ENCODE peak calls at places on chromosomes 16 and 17, in nine cellular contexts. One of them, this sample, is unnamed.

GRCh38 chr17:50593321-50593720 is 32.8 kb downstream of the CACNA1G start:
- DNase-seq in left kidney: peak; percentile 94
- DNase-seq in fibroblast of the aortic adventitia: no peak
- DNase-seq in stimulated activated CD4-positive, alpha-beta T cell treated with anti-CD3 and anti-CD28 coated beads, Interleukin-1b, Interleukin-23, amount 100 ng/mL, for 24 hours: no peak
- DNase-seq in renal cortical epithelial cell: peak; percentile 72
- DNase-seq in dorsolateral prefrontal cortex: no peak
- DNase-seq in activated naive CD4-positive, alpha-beta T cell treated with anti-CD3 and anti-CD28 coated beads for 36 hours: no peak
- DNase-seq in activated gamma-delta T cell treated with Interleukin-2 at 50 U/mL for 16 hours: no peak
- DNase-seq in hypothalamus: peak; percentile 48
- DNase-seq in this sample: no peak

GRCh38 chr17:40399185-40399584 is 18.5 kb downstream of the TOP2A start:
- DNase-seq in hypothalamus: no peak
- DNase-seq in activated naive CD4-positive, alpha-beta T cell treated with anti-CD3 and anti-CD28 coated beads for 36 hours: no peak
- DNase-seq in left kidney: peak; percentile 73
- DNase-seq in fibroblast of the aortic adventitia: peak; percentile 83
- DNase-seq in renal cortical epithelial cell: peak; percentile 73
- DNase-seq in activated gamma-delta T cell treated with Interleukin-2 at 50 U/mL for 16 hours: no peak
- DNase-seq in dorsolateral prefrontal cortex: no peak
- DNase-seq in stimulated activated CD4-positive, alpha-beta T cell treated with anti-CD3 and anti-CD28 coated beads, Interleukin-1b, Interleukin-23, amount 100 ng/mL, for 24 hours: no peak
- DNase-seq in this sample: peak; percentile 28

GRCh38 chr17:59830007-59830630 is 62.6 kb downstream of the TUBD1 start:
- DNase-seq in activated naive CD4-positive, alpha-beta T cell treated with anti-CD3 and anti-CD28 coated beads for 36 hours: peak; percentile 42
- DNase-seq in hypothalamus: no peak
- DNase-seq in renal cortical epithelial cell: peak; percentile 67
- DNase-seq in left kidney: no peak
- DNase-seq in activated gamma-delta T cell treated with Interleukin-2 at 50 U/mL for 16 hours: no peak
- DNase-seq in stimulated activated CD4-positive, alpha-beta T cell treated with anti-CD3 and anti-CD28 coated beads, Interleukin-1b, Interleukin-23, amount 100 ng/mL, for 24 hours: no peak
- DNase-seq in dorsolateral prefrontal cortex: no peak
- DNase-seq in fibroblast of the aortic adventitia: peak; percentile 85
- DNase-seq in this sample: no peak

GRCh38 chr17:49996495-49997255 is 1.7 kb upstream of the DLX3 start:
- DNase-seq in stimulated activated CD4-positive, alpha-beta T cell treated with anti-CD3 and anti-CD28 coated beads, Interleukin-1b, Interleukin-23, amount 100 ng/mL, for 24 hours: no peak
- DNase-seq in activated gamma-delta T cell treated with Interleukin-2 at 50 U/mL for 16 hours: peak; percentile 67
- DNase-seq in hypothalamus: no peak
- DNase-seq in fibroblast of the aortic adventitia: peak; percentile 24
- DNase-seq in renal cortical epithelial cell: no peak
- DNase-seq in dorsolateral prefrontal cortex: no peak
- DNase-seq in left kidney: peak; percentile 81
- DNase-seq in activated naive CD4-positive, alpha-beta T cell treated with anti-CD3 and anti-CD28 coated beads for 36 hours: peak; percentile 62
- DNase-seq in this sample: peak; percentile 62

GRCh38 chr17:45994987-45995386 is 4.1 kb upstream of the STH start:
- DNase-seq in dorsolateral prefrontal cortex: no peak
- DNase-seq in hypothalamus: no peak
- DNase-seq in left kidney: no peak
- DNase-seq in stimulated activated CD4-positive, alpha-beta T cell treated with anti-CD3 and anti-CD28 coated beads, Interleukin-1b, Interleukin-23, amount 100 ng/mL, for 24 hours: no peak
- DNase-seq in activated gamma-delta T cell treated with Interleukin-2 at 50 U/mL for 16 hours: no peak
- DNase-seq in renal cortical epithelial cell: no peak
- DNase-seq in fibroblast of the aortic adventitia: no peak
- DNase-seq in activated naive CD4-positive, alpha-beta T cell treated with anti-CD3 and anti-CD28 coated beads for 36 hours: no peak
- DNase-seq in this sample: no peak

GRCh38 chr16:11389631-11390565 is 44.6 kb downstream of the RMI2 start:
- DNase-seq in activated gamma-delta T cell treated with Interleukin-2 at 50 U/mL for 16 hours: no peak
- DNase-seq in dorsolateral prefrontal cortex: no peak
- DNase-seq in fibroblast of the aortic adventitia: no peak
- DNase-seq in stimulated activated CD4-positive, alpha-beta T cell treated with anti-CD3 and anti-CD28 coated beads, Interleukin-1b, Interleukin-23, amount 100 ng/mL, for 24 hours: no peak
- DNase-seq in left kidney: no peak
- DNase-seq in activated naive CD4-positive, alpha-beta T cell treated with anti-CD3 and anti-CD28 coated beads for 36 hours: no peak
- DNase-seq in hypothalamus: no peak
- DNase-seq in renal cortical epithelial cell: no peak
- DNase-seq in this sample: no peak

GRCh38 chr16:82652826-82653225 is 26.1 kb downstream of the CDH13 start:
- DNase-seq in fibroblast of the aortic adventitia: no peak
- DNase-seq in hypothalamus: no peak
- DNase-seq in renal cortical epithelial cell: no peak
- DNase-seq in left kidney: no peak
- DNase-seq in dorsolateral prefrontal cortex: no peak
- DNase-seq in stimulated activated CD4-positive, alpha-beta T cell treated with anti-CD3 and anti-CD28 coated beads, Interleukin-1b, Interleukin-23, amount 100 ng/mL, for 24 hours: no peak
- DNase-seq in activated gamma-delta T cell treated with Interleukin-2 at 50 U/mL for 16 hours: no peak
- DNase-seq in activated naive CD4-positive, alpha-beta T cell treated with anti-CD3 and anti-CD28 coated beads for 36 hours: no peak
- DNase-seq in this sample: no peak

GRCh38 chr17:16947470-16947869 is 24.4 kb downstream of the TNFRSF13B start:
- DNase-seq in activated naive CD4-positive, alpha-beta T cell treated with anti-CD3 and anti-CD28 coated beads for 36 hours: no peak
- DNase-seq in left kidney: no peak
- DNase-seq in activated gamma-delta T cell treated with Interleukin-2 at 50 U/mL for 16 hours: no peak
- DNase-seq in stimulated activated CD4-positive, alpha-beta T cell treated with anti-CD3 and anti-CD28 coated beads, Interleukin-1b, Interleukin-23, amount 100 ng/mL, for 24 hours: no peak
- DNase-seq in dorsolateral prefrontal cortex: no peak
- DNase-seq in fibroblast of the aortic adventitia: no peak
- DNase-seq in hypothalamus: no peak
- DNase-seq in renal cortical epithelial cell: no peak
- DNase-seq in this sample: no peak

GRCh38 chr17:31248986-31249385 is 48.1 kb downstream of the OMG start:
- DNase-seq in left kidney: no peak
- DNase-seq in renal cortical epithelial cell: peak; percentile 64
- DNase-seq in activated naive CD4-positive, alpha-beta T cell treated with anti-CD3 and anti-CD28 coated beads for 36 hours: no peak
- DNase-seq in activated gamma-delta T cell treated with Interleukin-2 at 50 U/mL for 16 hours: no peak
- DNase-seq in hypothalamus: no peak
- DNase-seq in fibroblast of the aortic adventitia: peak; percentile 82
- DNase-seq in stimulated activated CD4-positive, alpha-beta T cell treated with anti-CD3 and anti-CD28 coated beads, Interleukin-1b, Interleukin-23, amount 100 ng/mL, for 24 hours: no peak
- DNase-seq in dorsolateral prefrontal cortex: no peak
- DNase-seq in this sample: no peak

GRCh38 chr16:72203401-72203800 is 31.4 kb upstream of the PMFBP1 start:
- DNase-seq in activated gamma-delta T cell treated with Interleukin-2 at 50 U/mL for 16 hours: no peak
- DNase-seq in dorsolateral prefrontal cortex: no peak
- DNase-seq in hypothalamus: peak; percentile 13
- DNase-seq in renal cortical epithelial cell: peak; percentile 39
- DNase-seq in activated naive CD4-positive, alpha-beta T cell treated with anti-CD3 and anti-CD28 coated beads for 36 hours: peak; percentile 55
- DNase-seq in stimulated activated CD4-positive, alpha-beta T cell treated with anti-CD3 and anti-CD28 coated beads, Interleukin-1b, Interleukin-23, amount 100 ng/mL, for 24 hours: no peak
- DNase-seq in left kidney: no peak
- DNase-seq in fibroblast of the aortic adventitia: peak; percentile 18
- DNase-seq in this sample: no peak

GRCh38 chr16:79691001-79691400 is 90.5 kb upstream of the MAF start:
- DNase-seq in left kidney: no peak
- DNase-seq in renal cortical epithelial cell: no peak
- DNase-seq in activated naive CD4-positive, alpha-beta T cell treated with anti-CD3 and anti-CD28 coated beads for 36 hours: no peak
- DNase-seq in fibroblast of the aortic adventitia: no peak
- DNase-seq in activated gamma-delta T cell treated with Interleukin-2 at 50 U/mL for 16 hours: no peak
- DNase-seq in stimulated activated CD4-positive, alpha-beta T cell treated with anti-CD3 and anti-CD28 coated beads, Interleukin-1b, Interleukin-23, amount 100 ng/mL, for 24 hours: no peak
- DNase-seq in hypothalamus: no peak
- DNase-seq in dorsolateral prefrontal cortex: no peak
- DNase-seq in this sample: no peak

GRCh38 chr17:39101139-39101538 is 50.3 kb downstream of the PLXDC1 start:
- DNase-seq in fibroblast of the aortic adventitia: no peak
- DNase-seq in renal cortical epithelial cell: no peak
- DNase-seq in dorsolateral prefrontal cortex: no peak
- DNase-seq in activated gamma-delta T cell treated with Interleukin-2 at 50 U/mL for 16 hours: no peak
- DNase-seq in stimulated activated CD4-positive, alpha-beta T cell treated with anti-CD3 and anti-CD28 coated beads, Interleukin-1b, Interleukin-23, amount 100 ng/mL, for 24 hours: no peak
- DNase-seq in left kidney: no peak
- DNase-seq in activated naive CD4-positive, alpha-beta T cell treated with anti-CD3 and anti-CD28 coated beads for 36 hours: no peak
- DNase-seq in hypothalamus: no peak
- DNase-seq in this sample: no peak

GRCh38 chr17:8855477-8856204 is 11.8 kb downstream of the PIK3R6 start:
- DNase-seq in activated gamma-delta T cell treated with Interleukin-2 at 50 U/mL for 16 hours: no peak
- DNase-seq in renal cortical epithelial cell: no peak
- DNase-seq in dorsolateral prefrontal cortex: no peak
- DNase-seq in stimulated activated CD4-positive, alpha-beta T cell treated with anti-CD3 and anti-CD28 coated beads, Interleukin-1b, Interleukin-23, amount 100 ng/mL, for 24 hours: no peak
- DNase-seq in hypothalamus: no peak
- DNase-seq in left kidney: no peak
- DNase-seq in fibroblast of the aortic adventitia: no peak
- DNase-seq in activated naive CD4-positive, alpha-beta T cell treated with anti-CD3 and anti-CD28 coated beads for 36 hours: no peak
- DNase-seq in this sample: no peak

GRCh38 chr17:74605361-74605760 is 13.3 kb upstream of the CD300LD start:
- DNase-seq in activated gamma-delta T cell treated with Interleukin-2 at 50 U/mL for 16 hours: no peak
- DNase-seq in left kidney: no peak
- DNase-seq in dorsolateral prefrontal cortex: no peak
- DNase-seq in stimulated activated CD4-positive, alpha-beta T cell treated with anti-CD3 and anti-CD28 coated beads, Interleukin-1b, Interleukin-23, amount 100 ng/mL, for 24 hours: no peak
- DNase-seq in renal cortical epithelial cell: peak; percentile 61
- DNase-seq in activated naive CD4-positive, alpha-beta T cell treated with anti-CD3 and anti-CD28 coated beads for 36 hours: no peak
- DNase-seq in hypothalamus: no peak
- DNase-seq in fibroblast of the aortic adventitia: peak; percentile 77
- DNase-seq in this sample: no peak

GRCh38 chr16:25771812-25772568 is 80.2 kb downstream of the HS3ST4 start:
- DNase-seq in activated gamma-delta T cell treated with Interleukin-2 at 50 U/mL for 16 hours: no peak
- DNase-seq in dorsolateral prefrontal cortex: no peak
- DNase-seq in fibroblast of the aortic adventitia: no peak
- DNase-seq in left kidney: no peak
- DNase-seq in hypothalamus: no peak
- DNase-seq in stimulated activated CD4-positive, alpha-beta T cell treated with anti-CD3 and anti-CD28 coated beads, Interleukin-1b, Interleukin-23, amount 100 ng/mL, for 24 hours: no peak
- DNase-seq in activated naive CD4-positive, alpha-beta T cell treated with anti-CD3 and anti-CD28 coated beads for 36 hours: no peak
- DNase-seq in renal cortical epithelial cell: no peak
- DNase-seq in this sample: no peak

GRCh38 chr16:2385441-2385840 is 43.8 kb upstream of the CCNF start:
- DNase-seq in left kidney: no peak
- DNase-seq in activated naive CD4-positive, alpha-beta T cell treated with anti-CD3 and anti-CD28 coated beads for 36 hours: no peak
- DNase-seq in renal cortical epithelial cell: peak; percentile 58
- DNase-seq in dorsolateral prefrontal cortex: no peak
- DNase-seq in hypothalamus: no peak
- DNase-seq in fibroblast of the aortic adventitia: peak; percentile 40
- DNase-seq in activated gamma-delta T cell treated with Interleukin-2 at 50 U/mL for 16 hours: no peak
- DNase-seq in stimulated activated CD4-positive, alpha-beta T cell treated with anti-CD3 and anti-CD28 coated beads, Interleukin-1b, Interleukin-23, amount 100 ng/mL, for 24 hours: no peak
- DNase-seq in this sample: no peak

GRCh38 chr16:8920676-8921625 is 38.8 kb downstream of the LITAFD start:
- DNase-seq in dorsolateral prefrontal cortex: no peak
- DNase-seq in left kidney: no peak
- DNase-seq in activated gamma-delta T cell treated with Interleukin-2 at 50 U/mL for 16 hours: no peak
- DNase-seq in fibroblast of the aortic adventitia: peak; percentile 47
- DNase-seq in activated naive CD4-positive, alpha-beta T cell treated with anti-CD3 and anti-CD28 coated beads for 36 hours: no peak
- DNase-seq in hypothalamus: no peak
- DNase-seq in stimulated activated CD4-positive, alpha-beta T cell treated with anti-CD3 and anti-CD28 coated beads, Interleukin-1b, Interleukin-23, amount 100 ng/mL, for 24 hours: no peak
- DNase-seq in renal cortical epithelial cell: peak; percentile 33
- DNase-seq in this sample: no peak

GRCh38 chr16:84482951-84483881 is 21.2 kb downstream of the MEAK7 start:
- DNase-seq in renal cortical epithelial cell: no peak
- DNase-seq in hypothalamus: no peak
- DNase-seq in dorsolateral prefrontal cortex: peak; percentile 33
- DNase-seq in left kidney: no peak
- DNase-seq in activated naive CD4-positive, alpha-beta T cell treated with anti-CD3 and anti-CD28 coated beads for 36 hours: no peak
- DNase-seq in stimulated activated CD4-positive, alpha-beta T cell treated with anti-CD3 and anti-CD28 coated beads, Interleukin-1b, Interleukin-23, amount 100 ng/mL, for 24 hours: no peak
- DNase-seq in activated gamma-delta T cell treated with Interleukin-2 at 50 U/mL for 16 hours: no peak
- DNase-seq in fibroblast of the aortic adventitia: no peak
- DNase-seq in this sample: no peak

GRCh38 chr17:70100983-70101382 is 26.0 kb downstream of the KCNJ16 start:
- DNase-seq in activated gamma-delta T cell treated with Interleukin-2 at 50 U/mL for 16 hours: no peak
- DNase-seq in stimulated activated CD4-positive, alpha-beta T cell treated with anti-CD3 and anti-CD28 coated beads, Interleukin-1b, Interleukin-23, amount 100 ng/mL, for 24 hours: no peak
- DNase-seq in activated naive CD4-positive, alpha-beta T cell treated with anti-CD3 and anti-CD28 coated beads for 36 hours: no peak
- DNase-seq in fibroblast of the aortic adventitia: peak; percentile 26
- DNase-seq in hypothalamus: no peak
- DNase-seq in renal cortical epithelial cell: no peak
- DNase-seq in dorsolateral prefrontal cortex: no peak
- DNase-seq in left kidney: no peak
- DNase-seq in this sample: no peak

GRCh38 chr17:82793974-82794620 is 42.2 kb downstream of the TBCD start:
- DNase-seq in hypothalamus: peak; percentile 19
- DNase-seq in dorsolateral prefrontal cortex: no peak
- DNase-seq in stimulated activated CD4-positive, alpha-beta T cell treated with anti-CD3 and anti-CD28 coated beads, Interleukin-1b, Interleukin-23, amount 100 ng/mL, for 24 hours: no peak
- DNase-seq in activated gamma-delta T cell treated with Interleukin-2 at 50 U/mL for 16 hours: no peak
- DNase-seq in left kidney: peak; percentile 41
- DNase-seq in activated naive CD4-positive, alpha-beta T cell treated with anti-CD3 and anti-CD28 coated beads for 36 hours: no peak
- DNase-seq in fibroblast of the aortic adventitia: peak; percentile 86
- DNase-seq in renal cortical epithelial cell: no peak
- DNase-seq in this sample: no peak

GRCh38 chr16:19601083-19601976 is 45.8 kb downstream of the VPS35L start:
- DNase-seq in stimulated activated CD4-positive, alpha-beta T cell treated with anti-CD3 and anti-CD28 coated beads, Interleukin-1b, Interleukin-23, amount 100 ng/mL, for 24 hours: no peak
- DNase-seq in hypothalamus: no peak
- DNase-seq in dorsolateral prefrontal cortex: no peak
- DNase-seq in renal cortical epithelial cell: peak; percentile 41
- DNase-seq in activated gamma-delta T cell treated with Interleukin-2 at 50 U/mL for 16 hours: peak; percentile 6
- DNase-seq in left kidney: peak; percentile 64
- DNase-seq in fibroblast of the aortic adventitia: peak; percentile 72
- DNase-seq in activated naive CD4-positive, alpha-beta T cell treated with anti-CD3 and anti-CD28 coated beads for 36 hours: peak; percentile 55
- DNase-seq in this sample: peak; percentile 46

GRCh38 chr16:424033-424622 is 1.3 kb upstream of the RAB11FIP3 start:
- DNase-seq in renal cortical epithelial cell: peak; percentile 96
- DNase-seq in activated naive CD4-positive, alpha-beta T cell treated with anti-CD3 and anti-CD28 coated beads for 36 hours: no peak
- DNase-seq in dorsolateral prefrontal cortex: peak; percentile 78
- DNase-seq in stimulated activated CD4-positive, alpha-beta T cell treated with anti-CD3 and anti-CD28 coated beads, Interleukin-1b, Interleukin-23, amount 100 ng/mL, for 24 hours: no peak
- DNase-seq in fibroblast of the aortic adventitia: peak; percentile 98
- DNase-seq in hypothalamus: peak; percentile 28
- DNase-seq in activated gamma-delta T cell treated with Interleukin-2 at 50 U/mL for 16 hours: no peak
- DNase-seq in left kidney: no peak
- DNase-seq in this sample: no peak

GRCh38 chr17:45170976-45171337 is 9.3 kb downstream of the HEXIM2 start:
- DNase-seq in stimulated activated CD4-positive, alpha-beta T cell treated with anti-CD3 and anti-CD28 coated beads, Interleukin-1b, Interleukin-23, amount 100 ng/mL, for 24 hours: no peak
- DNase-seq in hypothalamus: peak; percentile 17
- DNase-seq in fibroblast of the aortic adventitia: peak; percentile 87
- DNase-seq in renal cortical epithelial cell: peak; percentile 90
- DNase-seq in activated gamma-delta T cell treated with Interleukin-2 at 50 U/mL for 16 hours: no peak
- DNase-seq in left kidney: peak; percentile 47
- DNase-seq in dorsolateral prefrontal cortex: no peak
- DNase-seq in activated naive CD4-positive, alpha-beta T cell treated with anti-CD3 and anti-CD28 coated beads for 36 hours: no peak
- DNase-seq in this sample: no peak

GRCh38 chr17:42618442-42619150 is 9.1 kb downstream of the TUBG1 start:
- DNase-seq in activated naive CD4-positive, alpha-beta T cell treated with anti-CD3 and anti-CD28 coated beads for 36 hours: peak; percentile 13
- DNase-seq in fibroblast of the aortic adventitia: no peak
- DNase-seq in left kidney: peak; percentile 54
- DNase-seq in hypothalamus: no peak
- DNase-seq in activated gamma-delta T cell treated with Interleukin-2 at 50 U/mL for 16 hours: no peak
- DNase-seq in renal cortical epithelial cell: peak; percentile 38
- DNase-seq in dorsolateral prefrontal cortex: no peak
- DNase-seq in stimulated activated CD4-positive, alpha-beta T cell treated with anti-CD3 and anti-CD28 coated beads, Interleukin-1b, Interleukin-23, amount 100 ng/mL, for 24 hours: no peak
- DNase-seq in this sample: no peak

GRCh38 chr17:82019905-82020873 is 2.5 kb downstream of the CENPX start:
- DNase-seq in hypothalamus: no peak
- DNase-seq in stimulated activated CD4-positive, alpha-beta T cell treated with anti-CD3 and anti-CD28 coated beads, Interleukin-1b, Interleukin-23, amount 100 ng/mL, for 24 hours: peak; percentile 62
- DNase-seq in fibroblast of the aortic adventitia: peak; percentile 30
- DNase-seq in renal cortical epithelial cell: no peak
- DNase-seq in activated gamma-delta T cell treated with Interleukin-2 at 50 U/mL for 16 hours: peak; percentile 57
- DNase-seq in activated naive CD4-positive, alpha-beta T cell treated with anti-CD3 and anti-CD28 coated beads for 36 hours: peak; percentile 76
- DNase-seq in dorsolateral prefrontal cortex: no peak
- DNase-seq in left kidney: peak; percentile 76
- DNase-seq in this sample: peak; percentile 68

GRCh38 chr17:1471490-1471889 is 15.5 kb upstream of the CRK start:
- DNase-seq in fibroblast of the aortic adventitia: no peak
- DNase-seq in dorsolateral prefrontal cortex: no peak
- DNase-seq in activated naive CD4-positive, alpha-beta T cell treated with anti-CD3 and anti-CD28 coated beads for 36 hours: no peak
- DNase-seq in renal cortical epithelial cell: no peak
- DNase-seq in left kidney: no peak
- DNase-seq in activated gamma-delta T cell treated with Interleukin-2 at 50 U/mL for 16 hours: no peak
- DNase-seq in stimulated activated CD4-positive, alpha-beta T cell treated with anti-CD3 and anti-CD28 coated beads, Interleukin-1b, Interleukin-23, amount 100 ng/mL, for 24 hours: no peak
- DNase-seq in hypothalamus: no peak
- DNase-seq in this sample: no peak

GRCh38 chr17:81400154-81400938 is 5.1 kb downstream of the BAHCC1 start:
- DNase-seq in stimulated activated CD4-positive, alpha-beta T cell treated with anti-CD3 and anti-CD28 coated beads, Interleukin-1b, Interleukin-23, amount 100 ng/mL, for 24 hours: no peak
- DNase-seq in activated naive CD4-positive, alpha-beta T cell treated with anti-CD3 and anti-CD28 coated beads for 36 hours: no peak
- DNase-seq in left kidney: peak; percentile 80
- DNase-seq in renal cortical epithelial cell: no peak
- DNase-seq in activated gamma-delta T cell treated with Interleukin-2 at 50 U/mL for 16 hours: no peak
- DNase-seq in hypothalamus: no peak
- DNase-seq in dorsolateral prefrontal cortex: no peak
- DNase-seq in fibroblast of the aortic adventitia: peak; percentile 70
- DNase-seq in this sample: peak; percentile 15

GRCh38 chr17:76659928-76660614 is 16.5 kb upstream of the ST6GALNAC1 start:
- DNase-seq in activated gamma-delta T cell treated with Interleukin-2 at 50 U/mL for 16 hours: peak; percentile 23
- DNase-seq in hypothalamus: no peak
- DNase-seq in stimulated activated CD4-positive, alpha-beta T cell treated with anti-CD3 and anti-CD28 coated beads, Interleukin-1b, Interleukin-23, amount 100 ng/mL, for 24 hours: no peak
- DNase-seq in renal cortical epithelial cell: peak; percentile 86
- DNase-seq in fibroblast of the aortic adventitia: peak; percentile 10
- DNase-seq in activated naive CD4-positive, alpha-beta T cell treated with anti-CD3 and anti-CD28 coated beads for 36 hours: no peak
- DNase-seq in dorsolateral prefrontal cortex: no peak
- DNase-seq in left kidney: peak; percentile 91
- DNase-seq in this sample: no peak

GRCh38 chr16:78990309-78990701 is 610.2 kb downstream of the MAF start:
- DNase-seq in hypothalamus: no peak
- DNase-seq in dorsolateral prefrontal cortex: no peak
- DNase-seq in renal cortical epithelial cell: no peak
- DNase-seq in activated naive CD4-positive, alpha-beta T cell treated with anti-CD3 and anti-CD28 coated beads for 36 hours: no peak
- DNase-seq in fibroblast of the aortic adventitia: no peak
- DNase-seq in activated gamma-delta T cell treated with Interleukin-2 at 50 U/mL for 16 hours: no peak
- DNase-seq in stimulated activated CD4-positive, alpha-beta T cell treated with anti-CD3 and anti-CD28 coated beads, Interleukin-1b, Interleukin-23, amount 100 ng/mL, for 24 hours: no peak
- DNase-seq in left kidney: peak; percentile 38
- DNase-seq in this sample: no peak

GRCh38 chr17:28667870-28668269 is 5.9 kb downstream of the SUPT6H start:
- DNase-seq in hypothalamus: no peak
- DNase-seq in activated naive CD4-positive, alpha-beta T cell treated with anti-CD3 and anti-CD28 coated beads for 36 hours: no peak
- DNase-seq in activated gamma-delta T cell treated with Interleukin-2 at 50 U/mL for 16 hours: no peak
- DNase-seq in left kidney: peak; percentile 57
- DNase-seq in fibroblast of the aortic adventitia: no peak
- DNase-seq in dorsolateral prefrontal cortex: no peak
- DNase-seq in renal cortical epithelial cell: no peak
- DNase-seq in stimulated activated CD4-positive, alpha-beta T cell treated with anti-CD3 and anti-CD28 coated beads, Interleukin-1b, Interleukin-23, amount 100 ng/mL, for 24 hours: no peak
- DNase-seq in this sample: no peak

This sample was measured in DND-41.